ENCODE peak calls at places on chromosomes 13 and 19, in five cellular contexts. W, I, O, U and R are unnamed samples.

GRCh38 chr19:39341122-39341719 is 1.0 kb upstream of the SAMD4B start:
- DNase-seq in W (peak), I (peak), O (peak), U (no peak), R (no peak)

GRCh38 chr13:60351816-60352215 is 45.2 kb upstream of the TDRD3 start:
- DNase-seq in W (no peak), I (no peak), O (no peak), U (no peak), R (no peak)

GRCh38 chr13:20995245-20995829 is 66.0 kb downstream of the LATS2 start:
- DNase-seq in W (no peak), I (no peak), O (no peak), U (no peak), R (no peak)

GRCh38 chr13:36014763-36015162 is 116.4 kb downstream of the DCLK1 start:
- DNase-seq in W (no peak), I (no peak), O (no peak), U (no peak), R (no peak)

GRCh38 chr13:106376411-106377112 is 158.9 kb downstream of the EFNB2 start:
- DNase-seq in W (peak), I (no peak), O (no peak), U (no peak), R (no peak)

GRCh38 chr19:49779731-49780578 is 13.2 kb downstream of the AP2A1 start:
- DNase-seq in W (no peak), I (no peak), O (no peak), U (no peak), R (no peak)

GRCh38 chr13:113122571-113123225 is at the start of gene F10:
- DNase-seq in W (peak), I (peak), O (no peak), U (no peak), R (no peak)

GRCh38 chr13:98874029-98874397 is 103.9 kb downstream of the DOCK9 start:
- DNase-seq in W (no peak), I (no peak), O (no peak), U (no peak), R (no peak)

GRCh38 chr13:93140912-93141311 is 85.7 kb upstream of the GPC6 start:
- DNase-seq in W (no peak), I (no peak), O (no peak), U (no peak), R (no peak)

GRCh38 chr13:30690282-30691188 is 44.8 kb upstream of the ALOX5AP start:
- DNase-seq in W (peak), I (peak), O (peak), U (no peak), R (peak)

GRCh38 chr13:76512676-76513277 is 373.4 kb downstream of the KCTD12 start:
- DNase-seq in W (no peak), I (no peak), O (no peak), U (no peak), R (peak)

GRCh38 chr19:39167461-39168257 is 29.1 kb upstream of the NCCRP1 start:
- DNase-seq in W (peak), I (peak), O (no peak), U (no peak), R (no peak)

GRCh38 chr19:31351212-31352193 is 2.3 kb upstream of the TSHZ3 start:
- DNase-seq in W (no peak), I (no peak), O (no peak), U (no peak), R (no peak)

GRCh38 chr13:23899555-23899954 is 2.3 kb upstream of the C1QTNF9B start:
- DNase-seq in W (no peak), I (peak), O (peak), U (no peak), R (peak)

GRCh38 chr19:27746691-27747380 is 1466.1 kb downstream of the UQCRFS1 start:
- DNase-seq in W (no peak), I (peak), O (no peak), U (no peak), R (no peak)

GRCh38 chr13:103349664-103350063 is 283.4 kb upstream of the SLC10A2 start:
- DNase-seq in W (no peak), I (no peak), O (no peak), U (no peak), R (no peak)

GRCh38 chr19:42634409-42635232 is 39.9 kb upstream of the CEACAM8 start:
- DNase-seq in W (no peak), I (no peak), O (peak), U (no peak), R (peak)

GRCh38 chr13:97448503-97449251 is 14.7 kb downstream of the RAP2A start:
- DNase-seq in W (no peak), I (no peak), O (no peak), U (no peak), R (no peak)

GRCh38 chr13:45695198-45695730 is 6.9 kb upstream of the CBY2 start:
- DNase-seq in W (no peak), I (no peak), O (no peak), U (no peak), R (no peak)

GRCh38 chr19:14439014-14439413 is 5.9 kb downstream of the PKN1 start:
- DNase-seq in W (no peak), I (no peak), O (no peak), U (no peak), R (no peak)

GRCh38 chr13:39765801-39766463 is 110.5 kb downstream of the COG6 start:
- DNase-seq in W (peak), I (peak), O (peak), U (peak), R (peak)

GRCh38 chr19:17183858-17184271 is 31.3 kb upstream of the USE1 start:
- DNase-seq in W (no peak), I (no peak), O (peak), U (no peak), R (no peak)

GRCh38 chr19:17526922-17527321 is 15.5 kb downstream of the PGLS start:
- DNase-seq in W (no peak), I (no peak), O (no peak), U (no peak), R (no peak)

GRCh38 chr13:37442996-37443395 is 155.6 kb downstream of the POSTN start:
- DNase-seq in W (no peak), I (no peak), O (no peak), U (no peak), R (no peak)